ENCODE peak calls at places on chromosomes 6 and 20, in five cellular contexts. One of them, this sample, is unnamed.

GRCh38 chr6:116405663-116406329 is 35.0 kb downstream of the DSE start:
- DNase-seq in IMR-90: peak; percentile 86
- DNase-seq in neuronal stem cell: no peak
- DNase-seq in H9: peak; percentile 56
- DNase-seq in mesenchymal stem cell: no peak
- DNase-seq in this sample: no peak

GRCh38 chr20:34907616-34908469 is 31.4 kb downstream of the ACSS2 start:
- DNase-seq in IMR-90: peak; percentile 92
- DNase-seq in neuronal stem cell: no peak
- DNase-seq in H9: no peak
- DNase-seq in mesenchymal stem cell: peak; percentile 94
- DNase-seq in this sample: no peak

GRCh38 chr6:160137130-160137988 is 15.7 kb downstream of the SLC22A1 start:
- DNase-seq in IMR-90: no peak
- DNase-seq in neuronal stem cell: no peak
- DNase-seq in H9: no peak
- DNase-seq in mesenchymal stem cell: no peak
- DNase-seq in this sample: no peak

GRCh38 chr6:10613077-10613476 is 81.3 kb downstream of the C6orf52 start:
- DNase-seq in IMR-90: peak; percentile 65
- DNase-seq in neuronal stem cell: no peak
- DNase-seq in H9: no peak
- DNase-seq in mesenchymal stem cell: peak; percentile 21
- DNase-seq in this sample: no peak

GRCh38 chr6:7245668-7246393 is 67.2 kb downstream of the SSR1 start:
- DNase-seq in IMR-90: no peak
- DNase-seq in neuronal stem cell: no peak
- DNase-seq in H9: no peak
- DNase-seq in mesenchymal stem cell: no peak
- DNase-seq in this sample: no peak

GRCh38 chr6:85360794-85361642 is 88.9 kb upstream of the NT5E start:
- DNase-seq in IMR-90: peak; percentile 98
- DNase-seq in neuronal stem cell: no peak
- DNase-seq in H9: no peak
- DNase-seq in mesenchymal stem cell: peak; percentile 94
- DNase-seq in this sample: peak; percentile 70

GRCh38 chr6:34513628-34514027 is 42.5 kb downstream of the SPDEF start:
- DNase-seq in IMR-90: no peak
- DNase-seq in neuronal stem cell: no peak
- DNase-seq in H9: no peak
- DNase-seq in mesenchymal stem cell: no peak
- DNase-seq in this sample: no peak

GRCh38 chr6:30100585-30101422 is 12.1 kb downstream of the TRIM31 start:
- DNase-seq in IMR-90: no peak
- DNase-seq in neuronal stem cell: no peak
- DNase-seq in H9: peak; percentile 61
- DNase-seq in mesenchymal stem cell: no peak
- DNase-seq in this sample: no peak

GRCh38 chr6:30227763-30228487 is 14.7 kb upstream of the TRIM26 start:
- DNase-seq in IMR-90: no peak
- DNase-seq in neuronal stem cell: no peak
- DNase-seq in H9: no peak
- DNase-seq in mesenchymal stem cell: no peak
- DNase-seq in this sample: no peak

GRCh38 chr6:154926366-154926765 is 68.7 kb upstream of the TIAM2 start:
- DNase-seq in IMR-90: no peak
- DNase-seq in neuronal stem cell: no peak
- DNase-seq in H9: no peak
- DNase-seq in mesenchymal stem cell: no peak
- DNase-seq in this sample: no peak

GRCh38 chr20:1720845-1721475 is 63.4 kb upstream of the SIRPG start:
- DNase-seq in IMR-90: no peak
- DNase-seq in neuronal stem cell: no peak
- DNase-seq in H9: no peak
- DNase-seq in mesenchymal stem cell: no peak
- DNase-seq in this sample: no peak

GRCh38 chr6:47195251-47195650 is 114.5 kb downstream of the TNFRSF21 start:
- DNase-seq in IMR-90: peak; percentile 39
- DNase-seq in neuronal stem cell: no peak
- DNase-seq in H9: no peak
- DNase-seq in mesenchymal stem cell: peak; percentile 88
- DNase-seq in this sample: no peak

GRCh38 chr6:15089569-15090144 is 156.2 kb upstream of the JARID2 start:
- DNase-seq in IMR-90: no peak
- DNase-seq in neuronal stem cell: no peak
- DNase-seq in H9: no peak
- DNase-seq in mesenchymal stem cell: no peak
- DNase-seq in this sample: peak; percentile 89

GRCh38 chr20:51650685-51651134 is 108.2 kb upstream of the NFATC2 start:
- DNase-seq in IMR-90: peak; percentile 78
- DNase-seq in neuronal stem cell: no peak
- DNase-seq in H9: no peak
- DNase-seq in mesenchymal stem cell: peak; percentile 83
- DNase-seq in this sample: peak; percentile 75

GRCh38 chr6:69792292-69792691 is 4.5 kb downstream of the LMBRD1 start:
- DNase-seq in IMR-90: no peak
- DNase-seq in neuronal stem cell: no peak
- DNase-seq in H9: no peak
- DNase-seq in mesenchymal stem cell: peak; percentile 12
- DNase-seq in this sample: no peak

GRCh38 chr6:118372413-118372812 is 175.7 kb upstream of the PLN start:
- DNase-seq in IMR-90: peak; percentile 62
- DNase-seq in neuronal stem cell: no peak
- DNase-seq in H9: no peak
- DNase-seq in mesenchymal stem cell: peak; percentile 50
- DNase-seq in this sample: no peak

GRCh38 chr6:38423746-38424145 is 216.0 kb downstream of the BTBD9 start:
- DNase-seq in IMR-90: no peak
- DNase-seq in neuronal stem cell: no peak
- DNase-seq in H9: no peak
- DNase-seq in mesenchymal stem cell: no peak
- DNase-seq in this sample: no peak

GRCh38 chr20:12699374-12700228 is 309.2 kb upstream of the SPTLC3 start:
- DNase-seq in IMR-90: no peak
- DNase-seq in neuronal stem cell: no peak
- DNase-seq in H9: no peak
- DNase-seq in mesenchymal stem cell: no peak
- DNase-seq in this sample: no peak

GRCh38 chr20:14445310-14445709 is 107.9 kb upstream of the FLRT3 start:
- DNase-seq in IMR-90: peak; percentile 88
- DNase-seq in neuronal stem cell: no peak
- DNase-seq in H9: no peak
- DNase-seq in mesenchymal stem cell: peak; percentile 75
- DNase-seq in this sample: no peak

GRCh38 chr20:14449323-14449722 is 111.9 kb upstream of the FLRT3 start:
- DNase-seq in IMR-90: peak; percentile 45
- DNase-seq in neuronal stem cell: no peak
- DNase-seq in H9: no peak
- DNase-seq in mesenchymal stem cell: no peak
- DNase-seq in this sample: no peak

GRCh38 chr20:14444106-14444505 is 106.7 kb upstream of the FLRT3 start:
- DNase-seq in IMR-90: no peak
- DNase-seq in neuronal stem cell: no peak
- DNase-seq in H9: no peak
- DNase-seq in mesenchymal stem cell: peak; percentile 32
- DNase-seq in this sample: no peak

GRCh38 chr20:14446446-14446845 is 109.0 kb upstream of the FLRT3 start:
- DNase-seq in IMR-90: peak; percentile 23
- DNase-seq in neuronal stem cell: no peak
- DNase-seq in H9: no peak
- DNase-seq in mesenchymal stem cell: no peak
- DNase-seq in this sample: no peak

GRCh38 chr20:14445902-14446301 is 108.5 kb upstream of the FLRT3 start:
- DNase-seq in IMR-90: no peak
- DNase-seq in neuronal stem cell: no peak
- DNase-seq in H9: no peak
- DNase-seq in mesenchymal stem cell: no peak
- DNase-seq in this sample: no peak
- H2AFZ ChIP-seq in IMR-90: no peak overlapping the region
- H2AFZ ChIP-seq in neuronal stem cell: no peak overlapping the region
- H2AFZ ChIP-seq in H9: no peak overlapping the region
- H2AFZ ChIP-seq in mesenchymal stem cell: no peak overlapping the region
- H2AFZ ChIP-seq in this sample: no peak overlapping the region

GRCh38 chr6:148746363-148747144 is at the start of gene UST:
- DNase-seq in IMR-90: peak; percentile 95
- DNase-seq in neuronal stem cell: peak; percentile 90
- DNase-seq in H9: peak; percentile 95
- DNase-seq in mesenchymal stem cell: peak; percentile 96
- DNase-seq in this sample: peak; percentile 68
- H3K14ac ChIP-seq in IMR-90: peak within 1 kb of the TSS; percentile 69
- H3K14ac ChIP-seq in neuronal stem cell: no peak within 1 kb of the TSS
- H3K14ac ChIP-seq in H9: peak within 1 kb of the TSS; percentile 74
- H3K14ac ChIP-seq in mesenchymal stem cell: peak within 1 kb of the TSS; percentile 84
- H3K14ac ChIP-seq in this sample: no peak within 1 kb of the TSS

DNA sequence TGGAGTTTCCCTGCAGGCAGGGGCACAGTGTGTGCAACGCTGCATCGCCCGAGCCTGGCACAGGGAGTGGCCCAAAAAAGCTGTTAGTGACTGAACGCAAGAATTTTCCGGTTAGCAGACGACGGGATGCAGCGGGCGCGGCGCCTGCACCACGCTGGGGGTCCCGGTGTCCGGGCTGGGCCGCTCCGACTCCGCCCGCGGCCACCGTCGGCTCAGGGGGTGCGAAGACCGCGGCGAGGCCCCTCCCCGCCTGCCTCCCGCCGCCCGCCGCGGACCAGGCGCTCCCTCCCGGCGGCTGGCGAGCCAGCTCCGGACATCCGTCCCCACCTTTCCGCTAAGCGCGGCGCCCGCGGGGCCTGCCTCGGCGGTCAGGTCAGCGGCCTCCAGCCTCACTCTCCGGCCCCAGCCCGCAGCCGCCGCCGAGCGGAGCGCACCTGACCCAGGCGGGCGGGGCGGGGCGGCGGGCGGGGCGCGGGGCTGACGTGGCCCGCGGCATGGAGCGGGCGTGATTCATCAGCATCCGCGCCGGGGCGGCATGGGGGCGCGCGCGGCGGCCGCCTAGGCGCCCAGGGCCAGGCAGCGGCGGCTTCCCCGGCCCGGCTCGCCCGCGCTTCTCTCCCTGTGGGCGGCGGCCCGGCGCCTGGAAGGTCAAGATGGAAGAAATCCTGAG is at the start of gene ARFGEF3:
- DNase-seq in IMR-90: peak; percentile 1
- DNase-seq in neuronal stem cell: peak; percentile 67
- DNase-seq in H9: peak; percentile 71
- DNase-seq in mesenchymal stem cell: peak; percentile 35
- DNase-seq in this sample: peak; percentile 90
- H2BK120ac ChIP-seq in IMR-90: no peak within 1 kb of the TSS
- H2BK120ac ChIP-seq in neuronal stem cell: peak within 1 kb of the TSS; percentile 6
- H2BK120ac ChIP-seq in H9: no peak within 1 kb of the TSS
- H2BK120ac ChIP-seq in mesenchymal stem cell: no peak within 1 kb of the TSS
- H2BK120ac ChIP-seq in this sample: no peak within 1 kb of the TSS

GRCh38 chr6:137536104-137536773 is 42.0 kb upstream of the OLIG3 start:
- DNase-seq in IMR-90: no peak
- DNase-seq in neuronal stem cell: no peak
- DNase-seq in H9: no peak
- DNase-seq in mesenchymal stem cell: no peak
- DNase-seq in this sample: no peak
- H2AFZ ChIP-seq in IMR-90: no peak overlapping the region
- H2AFZ ChIP-seq in neuronal stem cell: no peak overlapping the region
- H2AFZ ChIP-seq in H9: no peak overlapping the region
- H2AFZ ChIP-seq in mesenchymal stem cell: no peak overlapping the region
- H2AFZ ChIP-seq in this sample: no peak overlapping the region

GRCh38 chr6:50837589-50838445 is 19.1 kb downstream of the TFAP2B start:
- DNase-seq in IMR-90: no peak
- DNase-seq in neuronal stem cell: no peak
- DNase-seq in H9: no peak
- DNase-seq in mesenchymal stem cell: no peak
- DNase-seq in this sample: no peak

GRCh38 chr6:50834929-50835328 is 16.3 kb downstream of the TFAP2B start:
- DNase-seq in IMR-90: no peak
- DNase-seq in neuronal stem cell: no peak
- DNase-seq in H9: no peak
- DNase-seq in mesenchymal stem cell: no peak
- DNase-seq in this sample: no peak

GRCh38 chr6:50840112-50840813 is 21.6 kb downstream of the TFAP2B start:
- DNase-seq in IMR-90: no peak
- DNase-seq in neuronal stem cell: no peak
- DNase-seq in H9: peak; percentile 34
- DNase-seq in mesenchymal stem cell: no peak
- DNase-seq in this sample: no peak

GRCh38 chr6:50832912-50833311 is 14.2 kb downstream of the TFAP2B start:
- DNase-seq in IMR-90: no peak
- DNase-seq in neuronal stem cell: no peak
- DNase-seq in H9: no peak
- DNase-seq in mesenchymal stem cell: no peak
- DNase-seq in this sample: no peak

DNA sequence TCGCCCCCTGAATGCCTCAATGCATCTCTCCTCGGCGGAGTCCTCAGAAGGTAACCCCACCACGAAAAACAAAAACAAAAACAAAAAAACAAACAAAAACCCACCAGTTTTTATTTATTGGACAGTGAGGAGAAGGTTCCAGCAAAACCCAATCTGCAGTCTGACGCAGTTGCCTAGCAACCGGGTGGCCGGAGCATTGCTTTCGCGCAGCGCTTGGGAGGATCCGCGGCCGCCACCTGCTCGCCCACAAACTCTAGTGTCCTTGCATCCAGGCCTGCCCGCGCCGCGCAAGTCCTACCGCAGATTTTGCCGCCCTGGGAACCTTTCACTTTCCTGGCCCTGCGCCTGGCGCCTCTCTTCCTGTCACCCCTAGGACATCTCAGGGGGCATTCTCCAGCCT is 17.6 kb downstream of the TFAP2B start:
- DNase-seq in IMR-90: no peak
- DNase-seq in neuronal stem cell: no peak
- DNase-seq in H9: no peak
- DNase-seq in mesenchymal stem cell: no peak
- DNase-seq in this sample: no peak
- H3K14ac ChIP-seq in IMR-90: no peak overlapping the region
- H3K14ac ChIP-seq in neuronal stem cell: no peak overlapping the region
- H3K14ac ChIP-seq in H9: no peak overlapping the region
- H3K14ac ChIP-seq in mesenchymal stem cell: no peak overlapping the region
- H3K14ac ChIP-seq in this sample: no peak overlapping the region

GRCh38 chr6:236519-236918 is 55.8 kb upstream of the DUSP22 start:
- DNase-seq in IMR-90: no peak
- DNase-seq in neuronal stem cell: no peak
- DNase-seq in H9: no peak
- DNase-seq in mesenchymal stem cell: no peak
- DNase-seq in this sample: no peak
- H2BK120ac ChIP-seq in IMR-90: no peak overlapping the region
- H2BK120ac ChIP-seq in neuronal stem cell: no peak overlapping the region
- H2BK120ac ChIP-seq in H9: no peak overlapping the region
- H2BK120ac ChIP-seq in mesenchymal stem cell: no peak overlapping the region
- H2BK120ac ChIP-seq in this sample: no peak overlapping the region

GRCh38 chr6:127971945-127972391 is 71.1 kb upstream of the THEMIS start:
- DNase-seq in IMR-90: peak; percentile 70
- DNase-seq in neuronal stem cell: no peak
- DNase-seq in H9: no peak
- DNase-seq in mesenchymal stem cell: peak; percentile 80
- DNase-seq in this sample: peak; percentile 50
- H2AFZ ChIP-seq in IMR-90: no peak overlapping the region
- H2AFZ ChIP-seq in neuronal stem cell: no peak overlapping the region
- H2AFZ ChIP-seq in H9: no peak overlapping the region
- H2AFZ ChIP-seq in mesenchymal stem cell: no peak overlapping the region
- H2AFZ ChIP-seq in this sample: no peak overlapping the region

GRCh38 chr6:49551126-49551865 is 828 bp downstream of the C6orf141 start:
- DNase-seq in IMR-90: no peak
- DNase-seq in neuronal stem cell: peak; percentile 67
- DNase-seq in H9: peak; percentile 54
- DNase-seq in mesenchymal stem cell: peak; percentile 43
- DNase-seq in this sample: peak; percentile 31
- H3K14ac ChIP-seq in IMR-90: no peak overlapping the region
- H3K14ac ChIP-seq in neuronal stem cell: peak overlapping the region; percentile 2
- H3K14ac ChIP-seq in H9: peak overlapping the region; percentile 92
- H3K14ac ChIP-seq in mesenchymal stem cell: peak overlapping the region; percentile 90
- H3K14ac ChIP-seq in this sample: no peak overlapping the region